ENCODE peak calls at places on chromosomes 11 and 22, in eight cellular contexts. One of them, this sample, is unnamed.

GRCh38 chr11:114162719-114163123 is 103.2 kb downstream of the ZBTB16 start:
- DNase-seq in AG10803: peak
- DNase-seq in WTC11: no peak
- DNase-seq in dorsolateral prefrontal cortex: peak
- DNase-seq in EL: peak
- DNase-seq in Right ventricle myocardium superior: peak
- DNase-seq in NCI-H1105: peak
- DNase-seq in cardiac fibroblast: peak
- DNase-seq in this sample: peak

GRCh38 chr11:115244758-115245157 is 259.5 kb downstream of the CADM1 start:
- DNase-seq in AG10803: no peak
- DNase-seq in WTC11: no peak
- DNase-seq in dorsolateral prefrontal cortex: peak
- DNase-seq in EL: no peak
- DNase-seq in Right ventricle myocardium superior: no peak
- DNase-seq in NCI-H1105: no peak
- DNase-seq in cardiac fibroblast: no peak
- DNase-seq in this sample: no peak

GRCh38 chr22:37663521-37664140 is 5.1 kb downstream of the PDXP start:
- DNase-seq in AG10803: peak
- DNase-seq in WTC11: no peak
- DNase-seq in dorsolateral prefrontal cortex: no peak
- DNase-seq in EL: peak
- DNase-seq in Right ventricle myocardium superior: no peak
- DNase-seq in NCI-H1105: no peak
- DNase-seq in cardiac fibroblast: no peak
- DNase-seq in this sample: peak

GRCh38 chr11:73729594-73730206 is 31.2 kb downstream of the RAB6A start:
- DNase-seq in AG10803: no peak
- DNase-seq in WTC11: peak
- DNase-seq in dorsolateral prefrontal cortex: no peak
- DNase-seq in EL: peak
- DNase-seq in Right ventricle myocardium superior: no peak
- DNase-seq in NCI-H1105: no peak
- DNase-seq in cardiac fibroblast: peak
- DNase-seq in this sample: peak

GRCh38 chr22:30606455-30607299 is at the start of gene TCN2:
- DNase-seq in AG10803: peak
- DNase-seq in WTC11: peak
- DNase-seq in dorsolateral prefrontal cortex: peak
- DNase-seq in EL: peak
- DNase-seq in Right ventricle myocardium superior: peak
- DNase-seq in NCI-H1105: peak
- DNase-seq in cardiac fibroblast: peak
- DNase-seq in this sample: peak

GRCh38 chr11:41306435-41306834 is 153.0 kb downstream of the LRRC4C start:
- DNase-seq in AG10803: no peak
- DNase-seq in WTC11: no peak
- DNase-seq in dorsolateral prefrontal cortex: no peak
- DNase-seq in EL: no peak
- DNase-seq in Right ventricle myocardium superior: no peak
- DNase-seq in NCI-H1105: no peak
- DNase-seq in cardiac fibroblast: no peak
- DNase-seq in this sample: no peak

GRCh38 chr22:25051073-25051472 is 98.6 kb downstream of the KIAA1671 start:
- DNase-seq in AG10803: no peak
- DNase-seq in WTC11: peak
- DNase-seq in dorsolateral prefrontal cortex: no peak
- DNase-seq in EL: no peak
- DNase-seq in Right ventricle myocardium superior: no peak
- DNase-seq in NCI-H1105: no peak
- DNase-seq in cardiac fibroblast: no peak
- DNase-seq in this sample: no peak

GRCh38 chr11:45470151-45471001 is 184.2 kb upstream of the SYT13 start:
- DNase-seq in AG10803: peak
- DNase-seq in WTC11: no peak
- DNase-seq in dorsolateral prefrontal cortex: no peak
- DNase-seq in EL: peak
- DNase-seq in Right ventricle myocardium superior: peak
- DNase-seq in NCI-H1105: no peak
- DNase-seq in cardiac fibroblast: peak
- DNase-seq in this sample: peak

GRCh38 chr11:116851631-116852030 is 14.2 kb upstream of the APOA1 start:
- DNase-seq in AG10803: no peak
- DNase-seq in WTC11: no peak
- DNase-seq in dorsolateral prefrontal cortex: no peak
- DNase-seq in EL: no peak
- DNase-seq in Right ventricle myocardium superior: no peak
- DNase-seq in NCI-H1105: no peak
- DNase-seq in cardiac fibroblast: no peak
- DNase-seq in this sample: no peak

GRCh38 chr22:49290286-49290685 is 537.4 kb downstream of the BRD1 start:
- DNase-seq in AG10803: no peak
- DNase-seq in WTC11: no peak
- DNase-seq in dorsolateral prefrontal cortex: no peak
- DNase-seq in EL: no peak
- DNase-seq in Right ventricle myocardium superior: no peak
- DNase-seq in NCI-H1105: no peak
- DNase-seq in cardiac fibroblast: no peak
- DNase-seq in this sample: no peak

GRCh38 chr22:37534445-37534844 is 15.2 kb upstream of the CARD10 start:
- DNase-seq in AG10803: no peak
- DNase-seq in WTC11: no peak
- DNase-seq in dorsolateral prefrontal cortex: no peak
- DNase-seq in EL: no peak
- DNase-seq in Right ventricle myocardium superior: no peak
- DNase-seq in NCI-H1105: no peak
- DNase-seq in cardiac fibroblast: no peak
- DNase-seq in this sample: peak

GRCh38 chr11:61072316-61073109 is 29.8 kb upstream of the CD5 start:
- DNase-seq in AG10803: no peak
- DNase-seq in WTC11: no peak
- DNase-seq in dorsolateral prefrontal cortex: no peak
- DNase-seq in EL: no peak
- DNase-seq in Right ventricle myocardium superior: no peak
- DNase-seq in NCI-H1105: no peak
- DNase-seq in cardiac fibroblast: no peak
- DNase-seq in this sample: no peak

GRCh38 chr22:33921576-33922181 is 1.4 kb upstream of the LARGE1 start:
- DNase-seq in AG10803: peak
- DNase-seq in WTC11: peak
- DNase-seq in dorsolateral prefrontal cortex: peak
- DNase-seq in EL: no peak
- DNase-seq in Right ventricle myocardium superior: peak
- DNase-seq in NCI-H1105: peak
- DNase-seq in cardiac fibroblast: peak
- DNase-seq in this sample: peak

GRCh38 chr22:20244744-20245576 is 23.2 kb downstream of the RTN4R start:
- DNase-seq in AG10803: no peak
- DNase-seq in WTC11: no peak
- DNase-seq in dorsolateral prefrontal cortex: no peak
- DNase-seq in EL: no peak
- DNase-seq in Right ventricle myocardium superior: no peak
- DNase-seq in NCI-H1105: no peak
- DNase-seq in cardiac fibroblast: no peak
- DNase-seq in this sample: no peak

GRCh38 chr11:86519064-86519911 is 144.6 kb downstream of the CCDC81 start:
- DNase-seq in AG10803: peak
- DNase-seq in WTC11: no peak
- DNase-seq in dorsolateral prefrontal cortex: no peak
- DNase-seq in EL: peak
- DNase-seq in Right ventricle myocardium superior: no peak
- DNase-seq in NCI-H1105: peak
- DNase-seq in cardiac fibroblast: peak
- DNase-seq in this sample: peak

GRCh38 chr22:21865041-21865440 is 2.4 kb downstream of the MAPK1 start:
- DNase-seq in AG10803: peak
- DNase-seq in WTC11: no peak
- DNase-seq in dorsolateral prefrontal cortex: peak
- DNase-seq in EL: peak
- DNase-seq in Right ventricle myocardium superior: no peak
- DNase-seq in NCI-H1105: no peak
- DNase-seq in cardiac fibroblast: peak
- DNase-seq in this sample: peak

GRCh38 chr11:113675003-113675471 is 31.1 kb downstream of the TMPRSS5 start:
- DNase-seq in AG10803: peak
- DNase-seq in WTC11: no peak
- DNase-seq in dorsolateral prefrontal cortex: no peak
- DNase-seq in EL: peak
- DNase-seq in Right ventricle myocardium superior: no peak
- DNase-seq in NCI-H1105: no peak
- DNase-seq in cardiac fibroblast: peak
- DNase-seq in this sample: peak

GRCh38 chr11:100354736-100355135 is 332.4 kb upstream of the ARHGAP42 start:
- DNase-seq in AG10803: no peak
- DNase-seq in WTC11: no peak
- DNase-seq in dorsolateral prefrontal cortex: no peak
- DNase-seq in EL: peak
- DNase-seq in Right ventricle myocardium superior: no peak
- DNase-seq in NCI-H1105: no peak
- DNase-seq in cardiac fibroblast: no peak
- DNase-seq in this sample: no peak

GRCh38 chr22:40238425-40239344 is 61.0 kb downstream of the TNRC6B start:
- DNase-seq in AG10803: peak
- DNase-seq in WTC11: no peak
- DNase-seq in dorsolateral prefrontal cortex: no peak
- DNase-seq in EL: peak
- DNase-seq in Right ventricle myocardium superior: peak
- DNase-seq in NCI-H1105: no peak
- DNase-seq in cardiac fibroblast: peak
- DNase-seq in this sample: peak

GRCh38 chr11:134372536-134372935 is 39.5 kb downstream of the B3GAT1 start:
- DNase-seq in AG10803: no peak
- DNase-seq in WTC11: no peak
- DNase-seq in dorsolateral prefrontal cortex: no peak
- DNase-seq in EL: no peak
- DNase-seq in Right ventricle myocardium superior: no peak
- DNase-seq in NCI-H1105: no peak
- DNase-seq in cardiac fibroblast: no peak
- DNase-seq in this sample: no peak

GRCh38 chr11:44607987-44608386 is 42.5 kb downstream of the CD82 start:
- DNase-seq in AG10803: no peak
- DNase-seq in WTC11: no peak
- DNase-seq in dorsolateral prefrontal cortex: no peak
- DNase-seq in EL: no peak
- DNase-seq in Right ventricle myocardium superior: no peak
- DNase-seq in NCI-H1105: no peak
- DNase-seq in cardiac fibroblast: peak
- DNase-seq in this sample: no peak

GRCh38 chr11:92246637-92247036 is 22.0 kb downstream of the FAT3 start:
- DNase-seq in AG10803: peak
- DNase-seq in WTC11: no peak
- DNase-seq in dorsolateral prefrontal cortex: no peak
- DNase-seq in EL: no peak
- DNase-seq in Right ventricle myocardium superior: no peak
- DNase-seq in NCI-H1105: no peak
- DNase-seq in cardiac fibroblast: peak
- DNase-seq in this sample: no peak

GRCh38 chr22:33391298-33391697 is 333.1 kb upstream of the SYN3 start:
- DNase-seq in AG10803: no peak
- DNase-seq in WTC11: no peak
- DNase-seq in dorsolateral prefrontal cortex: no peak
- DNase-seq in EL: no peak
- DNase-seq in Right ventricle myocardium superior: no peak
- DNase-seq in NCI-H1105: no peak
- DNase-seq in cardiac fibroblast: no peak
- DNase-seq in this sample: no peak

GRCh38 chr22:44894782-44895181 is 115.0 kb downstream of the PHF21B start:
- DNase-seq in AG10803: no peak
- DNase-seq in WTC11: no peak
- DNase-seq in dorsolateral prefrontal cortex: no peak
- DNase-seq in EL: no peak
- DNase-seq in Right ventricle myocardium superior: no peak
- DNase-seq in NCI-H1105: no peak
- DNase-seq in cardiac fibroblast: no peak
- DNase-seq in this sample: no peak

GRCh38 chr22:47030143-47030641 is 267.7 kb downstream of the TBC1D22A start:
- DNase-seq in AG10803: peak
- DNase-seq in WTC11: no peak
- DNase-seq in dorsolateral prefrontal cortex: no peak
- DNase-seq in EL: no peak
- DNase-seq in Right ventricle myocardium superior: no peak
- DNase-seq in NCI-H1105: no peak
- DNase-seq in cardiac fibroblast: peak
- DNase-seq in this sample: no peak

GRCh38 chr11:66727282-66727882 is 1.6 kb downstream of the SPTBN2 start:
- DNase-seq in AG10803: no peak
- DNase-seq in WTC11: peak
- DNase-seq in dorsolateral prefrontal cortex: peak
- DNase-seq in EL: peak
- DNase-seq in Right ventricle myocardium superior: no peak
- DNase-seq in NCI-H1105: peak
- DNase-seq in cardiac fibroblast: no peak
- DNase-seq in this sample: no peak

GRCh38 chr11:26950260-26950719 is 43.6 kb upstream of the FIBIN start:
- DNase-seq in AG10803: peak
- DNase-seq in WTC11: no peak
- DNase-seq in dorsolateral prefrontal cortex: no peak
- DNase-seq in EL: peak
- DNase-seq in Right ventricle myocardium superior: no peak
- DNase-seq in NCI-H1105: no peak
- DNase-seq in cardiac fibroblast: peak
- DNase-seq in this sample: peak

GRCh38 chr22:30829901-30830550 is 135.4 kb downstream of the OSBP2 start:
- DNase-seq in AG10803: peak
- DNase-seq in WTC11: no peak
- DNase-seq in dorsolateral prefrontal cortex: no peak
- DNase-seq in EL: peak
- DNase-seq in Right ventricle myocardium superior: no peak
- DNase-seq in NCI-H1105: no peak
- DNase-seq in cardiac fibroblast: peak
- DNase-seq in this sample: peak

GRCh38 chr11:21056644-21057043 is 387.3 kb downstream of the NELL1 start:
- DNase-seq in AG10803: no peak
- DNase-seq in WTC11: no peak
- DNase-seq in dorsolateral prefrontal cortex: no peak
- DNase-seq in EL: no peak
- DNase-seq in Right ventricle myocardium superior: no peak
- DNase-seq in NCI-H1105: no peak
- DNase-seq in cardiac fibroblast: no peak
- DNase-seq in this sample: no peak

GRCh38 chr11:34859496-34859895 is 56.7 kb downstream of the APIP start:
- DNase-seq in AG10803: peak
- DNase-seq in WTC11: no peak
- DNase-seq in dorsolateral prefrontal cortex: no peak
- DNase-seq in EL: no peak
- DNase-seq in Right ventricle myocardium superior: no peak
- DNase-seq in NCI-H1105: no peak
- DNase-seq in cardiac fibroblast: no peak
- DNase-seq in this sample: no peak

GRCh38 chr11:10762185-10762584 is 11.1 kb downstream of the CTR9 start:
- DNase-seq in AG10803: no peak
- DNase-seq in WTC11: no peak
- DNase-seq in dorsolateral prefrontal cortex: no peak
- DNase-seq in EL: no peak
- DNase-seq in Right ventricle myocardium superior: no peak
- DNase-seq in NCI-H1105: no peak
- DNase-seq in cardiac fibroblast: no peak
- DNase-seq in this sample: no peak

GRCh38 chr22:38124236-38124974 is 13.9 kb upstream of the BAIAP2L2 start:
- DNase-seq in AG10803: no peak
- DNase-seq in WTC11: no peak
- DNase-seq in dorsolateral prefrontal cortex: no peak
- DNase-seq in EL: peak
- DNase-seq in Right ventricle myocardium superior: peak
- DNase-seq in NCI-H1105: no peak
- DNase-seq in cardiac fibroblast: no peak
- DNase-seq in this sample: no peak

GRCh38 chr11:23976369-23976768 is 520.5 kb upstream of the LUZP2 start:
- DNase-seq in AG10803: peak
- DNase-seq in WTC11: no peak
- DNase-seq in dorsolateral prefrontal cortex: no peak
- DNase-seq in EL: no peak
- DNase-seq in Right ventricle myocardium superior: no peak
- DNase-seq in NCI-H1105: no peak
- DNase-seq in cardiac fibroblast: peak
- DNase-seq in this sample: no peak

GRCh38 chr11:68311155-68312116 is 955 bp upstream of the LRP5 start:
- DNase-seq in AG10803: no peak
- DNase-seq in WTC11: no peak
- DNase-seq in dorsolateral prefrontal cortex: no peak
- DNase-seq in EL: no peak
- DNase-seq in Right ventricle myocardium superior: no peak
- DNase-seq in NCI-H1105: no peak
- DNase-seq in cardiac fibroblast: no peak
- DNase-seq in this sample: no peak

This sample was measured in LHCN-M2.